ENCODE peak calls at places on chromosome 14, in six cellular contexts. S is MM.1S; U is tibial nerve; T is SJCRH30; D is psoas muscle; R is CD8-positive, alpha-beta T cell. F is an unnamed sample. For H3K4me1, the result is how much of the 10 kb centered on the place peaks cover.

GRCh38 chr14:85214471-85214870 is 315.5 kb upstream of the FLRT2 start:
- DNase-seq in R (no peak), S (no peak), D (no peak), T (peak), U (no peak), F (no peak)

GRCh38 chr14:98198385-98198784 is 1073.6 kb downstream of the BCL11B start:
- DNase-seq in T (no peak), R (peak), D (no peak), S (peak), U (no peak), F (no peak)

GRCh38 chr14:62662811-62663477 is 382.3 kb downstream of the KCNH5 start:
- DNase-seq in T (no peak), U (no peak), R (no peak), D (no peak), S (no peak), F (no peak)

GRCh38 chr14:33792387-33793368 is 158.2 kb downstream of the EGLN3 start:
- DNase-seq in T (peak), D (peak), R (peak), S (peak), U (peak), F (no peak)

GRCh38 chr14:50099335-50099734 is 17.0 kb downstream of the VCPKMT start:
- DNase-seq in T (no peak), D (no peak), U (no peak), S (no peak), R (no peak), F (no peak)

GRCh38 chr14:76920572-76921175 is 94.5 kb downstream of the LRRC74A start:
- DNase-seq in T (peak), S (no peak), D (no peak), R (no peak), U (no peak), F (no peak)

GRCh38 chr14:96072076-96072475 is 32.9 kb downstream of the C14orf132 start:
- DNase-seq in D (no peak), T (no peak), R (no peak), U (no peak), S (no peak), F (no peak)

GRCh38 chr14:63492391-63492790 is 50.8 kb downstream of the PPP2R5E start:
- DNase-seq in T (no peak), D (no peak), R (no peak), U (no peak), S (no peak), F (no peak)

GRCh38 chr14:77221241-77221871 is 39.8 kb downstream of the TMEM63C start:
- DNase-seq in S (no peak), D (no peak), R (no peak), T (no peak), U (no peak), F (no peak)

GRCh38 chr14:75401356-75401755 is 26.5 kb upstream of the JDP2 start:
- DNase-seq in T (peak), D (peak), U (peak), R (no peak), S (no peak), F (no peak)

GRCh38 chr14:22878271-22879246 is 4.5 kb upstream of the REM2 start:
- DNase-seq in D (no peak), U (no peak), T (peak), S (no peak), R (no peak), F (no peak)

GRCh38 chr14:96038920-96039632 is at the start of gene C14orf132:
- DNase-seq in S (peak), U (peak), R (no peak), D (peak), T (no peak), F (no peak)

GRCh38 chr14:22898302-22898894 is 15.4 kb downstream of the REM2 start:
- DNase-seq in U (no peak), D (no peak), R (no peak), T (no peak), S (no peak), F (no peak)

GRCh38 chr14:101721951-101722661 is 39.4 kb upstream of the PPP2R5C start:
- DNase-seq in T (no peak), U (no peak), D (peak), S (no peak), R (peak), F (no peak)

GRCh38 chr14:96029089-96029650 is 10.0 kb upstream of the C14orf132 start:
- DNase-seq in U (no peak), R (no peak), T (no peak), S (no peak), D (no peak), F (no peak)

GRCh38 chr14:106845286-106846087 is 1319.1 kb downstream of the TMEM121 start:
- DNase-seq in U (no peak), D (no peak), R (peak), T (no peak), S (no peak), F (no peak)

GRCh38 chr14:65321370-65321875 is 91.1 kb upstream of the FUT8 start:
- DNase-seq in D (no peak), R (no peak), U (no peak), S (no peak), T (peak), F (no peak)

GRCh38 chr14:71244341-71244740 is 337.1 kb downstream of the PCNX1 start:
- DNase-seq in R (no peak), S (no peak), T (no peak), U (no peak), D (no peak), F (no peak)

GRCh38 chr14:53955671-53956426 is 776 bp downstream of the BMP4 start:
- DNase-seq in U (no peak), R (no peak), T (no peak), D (peak), S (no peak), F (no peak)

GRCh38 chr14:77039285-77040058 is 11.0 kb upstream of the IRF2BPL start:
- DNase-seq in S (no peak), U (peak), R (no peak), D (no peak), T (no peak), F (no peak)

GRCh38 chr14:31934767-31935266 is 142.3 kb upstream of the ARHGAP5 start:
- DNase-seq in D (no peak), U (peak), T (peak), S (peak), R (no peak), F (no peak)

GRCh38 chr14:55099741-55100140 is 29.3 kb upstream of the LGALS3 start:
- DNase-seq in S (no peak), T (no peak), R (no peak), U (peak), D (no peak), F (no peak)
- H3K27ac ChIP-seq in S (no peak), T (no peak), R (no peak), U (no peak), D (no peak), F (peak)

DNA sequence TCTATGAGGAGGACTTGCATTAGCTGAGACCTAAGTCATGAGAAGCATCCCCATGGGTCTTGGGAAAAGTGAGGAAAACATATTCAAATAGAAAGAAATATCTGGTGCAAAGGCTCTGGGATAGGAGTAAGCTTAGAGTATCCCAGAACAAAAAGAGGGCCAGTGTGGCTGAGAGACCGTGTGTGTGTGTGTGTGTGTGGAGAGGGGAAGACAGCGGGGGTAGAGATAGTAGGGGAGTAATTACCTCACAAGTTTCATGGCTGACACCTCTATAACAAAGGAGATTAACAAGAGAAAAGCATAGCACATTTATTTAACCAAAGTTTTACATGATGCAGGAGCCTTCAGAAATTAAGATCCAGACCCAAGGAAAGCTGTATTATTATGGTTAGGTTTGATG is 440.5 kb downstream of the RAD51B start:
- DNase-seq in S (no peak), R (no peak), T (no peak), U (no peak), D (no peak), F (no peak)
- H3K4me1 ChIP-seq in S (under half), R (half or more), T (under half), U (under half), D (under half), F (under half)

GRCh38 chr14:104732931-104733681 is 9.1 kb downstream of the ADSS1 start:
- DNase-seq in U (no peak), R (no peak), S (no peak), D (peak), T (no peak), F (no peak)

GRCh38 chr14:104735830-104736642 is 12.0 kb downstream of the ADSS1 start:
- DNase-seq in T (no peak), R (no peak), S (no peak), U (peak), D (peak), F (no peak)

GRCh38 chr14:104734601-104734990 is 10.6 kb downstream of the ADSS1 start:
- DNase-seq in D (no peak), T (no peak), R (no peak), S (no peak), U (no peak), F (no peak)

GRCh38 chr14:104734051-104734587 is 10.1 kb downstream of the ADSS1 start:
- DNase-seq in S (no peak), D (peak), T (no peak), U (no peak), R (no peak), F (no peak)

GRCh38 chr14:104734991-104735779 is 11.2 kb downstream of the ADSS1 start:
- DNase-seq in U (no peak), S (no peak), D (peak), T (no peak), R (no peak), F (no peak)
- H3K27ac ChIP-seq in U (peak), S (no peak), D (peak), T (no peak), R (no peak), F (peak)

DNA sequence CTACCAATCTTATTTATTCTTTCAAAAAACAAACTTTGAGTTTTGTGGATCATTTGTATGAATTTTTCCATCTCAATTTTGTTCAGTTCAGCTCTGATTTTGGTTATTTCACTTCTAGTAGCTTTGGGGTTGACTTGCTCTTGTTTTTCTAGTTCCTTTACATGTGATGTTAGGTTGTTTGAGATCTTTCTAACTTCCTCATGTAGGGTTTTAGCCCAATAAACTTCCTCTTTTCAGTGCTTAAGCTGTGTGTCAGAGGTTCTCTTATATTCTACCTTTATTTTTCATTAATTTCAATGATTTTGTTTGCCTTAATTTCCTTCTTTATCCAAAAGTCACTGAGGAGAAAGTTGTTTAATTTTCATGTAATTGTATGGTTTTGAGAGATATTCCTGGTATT is 860.4 kb upstream of the FBXO33 start:
- DNase-seq in D (no peak), T (no peak), S (no peak), U (no peak), R (no peak), F (no peak)
- H3K4me1 ChIP-seq in D (under half), T (under half), S (under half), U (under half), R (under half), F (under half)

DNA sequence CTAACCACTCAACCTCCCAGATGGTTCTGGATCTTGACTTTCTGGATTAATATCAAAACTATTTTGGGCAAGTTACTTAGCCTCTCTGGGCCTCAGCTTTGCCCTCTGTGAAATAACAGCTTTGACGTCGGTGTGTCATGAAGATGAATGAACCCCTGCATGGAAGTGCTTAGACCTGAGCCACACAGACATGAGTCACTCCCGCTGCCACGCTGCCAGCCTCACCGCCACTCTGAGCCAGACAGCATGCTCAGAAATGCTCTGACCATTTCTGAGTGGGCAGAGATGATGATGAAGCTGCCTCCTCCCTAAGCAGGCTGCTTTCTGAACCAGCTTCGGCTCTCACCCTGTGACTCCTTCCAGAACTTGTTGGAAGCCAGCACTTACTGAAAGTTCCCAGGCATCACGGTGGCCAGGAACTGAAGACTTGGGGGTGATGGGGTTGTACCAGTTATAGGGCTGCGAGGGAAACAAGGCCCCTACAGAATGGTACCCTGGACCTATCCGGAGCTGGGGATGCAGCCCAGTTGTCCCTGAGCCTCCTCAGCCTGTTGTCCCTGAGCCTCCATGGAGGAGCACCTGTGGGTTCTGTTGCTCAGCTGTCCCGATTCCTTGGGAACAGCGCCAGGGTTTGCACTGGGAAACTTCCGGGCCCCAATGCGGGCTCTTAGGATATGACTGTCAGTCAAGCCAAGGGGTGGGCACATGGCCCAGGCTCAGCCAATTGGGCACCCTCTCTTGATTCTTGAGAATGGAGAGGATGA is 2.0 kb upstream of the CCDC197 start:
- DNase-seq in U (no peak), T (peak), S (no peak), R (peak), D (peak), F (no peak)
- H3K27ac ChIP-seq in U (no peak), T (no peak), S (no peak), R (no peak), D (peak), F (no peak)

GRCh38 chr14:61471297-61471980 is 150.1 kb downstream of the PRKCH start:
- DNase-seq in U (no peak), T (no peak), S (no peak), D (no peak), R (no peak), F (no peak)

GRCh38 chr14:61470954-61471279 is 149.5 kb downstream of the PRKCH start:
- DNase-seq in U (no peak), S (no peak), T (no peak), R (no peak), D (no peak), F (no peak)

GRCh38 chr14:61468063-61468825 is 146.9 kb downstream of the PRKCH start:
- DNase-seq in U (no peak), D (no peak), R (no peak), T (no peak), S (no peak), F (no peak)

GRCh38 chr14:61470261-61470953 is 149.0 kb downstream of the PRKCH start:
- DNase-seq in S (no peak), D (no peak), T (peak), R (no peak), U (no peak), F (no peak)

GRCh38 chr14:61469771-61470170 is 148.4 kb downstream of the PRKCH start:
- DNase-seq in D (no peak), U (no peak), S (no peak), T (peak), R (no peak), F (no peak)
- H3K4me1 ChIP-seq in D (under half), U (under half), S (under half), T (under half), R (half or more), F (half or more)

DNA sequence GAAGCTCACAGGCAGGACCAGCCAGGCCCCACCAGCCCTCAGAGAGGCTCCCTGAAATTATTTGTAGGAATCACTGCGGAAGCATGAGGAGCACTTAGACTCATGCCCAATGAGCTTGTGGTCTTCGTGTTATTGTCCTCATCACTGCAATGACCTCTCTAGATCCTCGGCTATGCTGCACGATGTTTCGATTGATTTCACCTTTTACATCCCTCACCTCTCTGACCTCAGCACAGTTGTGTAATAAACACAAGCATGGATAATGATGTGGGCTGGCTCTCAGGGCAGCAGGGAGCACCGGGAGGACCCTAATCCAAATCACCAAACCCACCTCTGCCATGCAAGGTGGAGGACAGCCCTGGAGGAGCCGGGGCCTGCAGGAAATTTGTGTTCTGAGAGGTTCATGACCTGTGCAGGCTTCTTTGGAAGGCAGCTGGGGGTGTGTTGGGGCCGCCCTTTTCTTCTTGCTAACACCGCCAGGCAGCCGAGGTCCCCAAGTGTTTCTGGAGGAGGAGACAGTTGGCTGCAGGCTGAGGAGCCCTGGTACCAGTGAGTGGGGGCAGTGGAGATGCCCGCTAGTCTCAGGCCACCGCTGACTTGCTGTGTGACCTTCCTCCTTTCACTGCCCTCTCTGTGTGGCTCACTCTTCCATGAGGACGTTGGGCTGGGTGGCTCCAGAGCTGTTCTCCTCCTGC is 29.5 kb upstream of the EML1 start:
- DNase-seq in D (no peak), U (no peak), T (no peak), R (no peak), S (no peak), F (no peak)
- H3K27ac ChIP-seq in D (no peak), U (no peak), T (no peak), R (no peak), S (no peak), F (no peak)

F was measured in esophagus squamous epithelium.